ENCODE peak calls at places on chromosome 5, in nine cellular contexts. One of them, this sample, is unnamed.

GRCh38 chr5:138289296-138289695 is 14.9 kb upstream of the GFRA3 start:
- DNase-seq in lung: no peak
- DNase-seq in heart left ventricle: no peak
- DNase-seq in HCT116: no peak
- DNase-seq in fibroblast of lung: no peak
- DNase-seq in testis: no peak
- DNase-seq in A549: no peak
- DNase-seq in heart right ventricle: no peak
- DNase-seq in ovary: no peak
- DNase-seq in this sample: no peak

GRCh38 chr5:44246986-44247385 is 142.2 kb downstream of the FGF10 start:
- DNase-seq in ovary: no peak
- DNase-seq in A549: no peak
- DNase-seq in testis: no peak
- DNase-seq in lung: no peak
- DNase-seq in heart right ventricle: no peak
- DNase-seq in heart left ventricle: no peak
- DNase-seq in fibroblast of lung: peak; percentile 9
- DNase-seq in HCT116: no peak
- DNase-seq in this sample: no peak

GRCh38 chr5:85646641-85647040 is 971.1 kb upstream of the COX7C start:
- DNase-seq in A549: no peak
- DNase-seq in HCT116: no peak
- DNase-seq in testis: no peak
- DNase-seq in lung: no peak
- DNase-seq in heart right ventricle: no peak
- DNase-seq in heart left ventricle: no peak
- DNase-seq in fibroblast of lung: no peak
- DNase-seq in ovary: no peak
- DNase-seq in this sample: no peak

GRCh38 chr5:33755216-33755615 is 136.6 kb downstream of the ADAMTS12 start:
- DNase-seq in ovary: no peak
- DNase-seq in lung: no peak
- DNase-seq in HCT116: no peak
- DNase-seq in heart right ventricle: no peak
- DNase-seq in testis: no peak
- DNase-seq in fibroblast of lung: peak; percentile 33
- DNase-seq in heart left ventricle: no peak
- DNase-seq in A549: no peak
- DNase-seq in this sample: no peak

GRCh38 chr5:107582625-107583024 is 88.1 kb downstream of the EFNA5 start:
- DNase-seq in A549: no peak
- DNase-seq in lung: no peak
- DNase-seq in heart left ventricle: no peak
- DNase-seq in HCT116: no peak
- DNase-seq in ovary: no peak
- DNase-seq in testis: no peak
- DNase-seq in fibroblast of lung: no peak
- DNase-seq in heart right ventricle: no peak
- DNase-seq in this sample: no peak

GRCh38 chr5:176189857-176190256 is 48.4 kb upstream of the SIMC1 start:
- DNase-seq in heart left ventricle: no peak
- DNase-seq in A549: no peak
- DNase-seq in ovary: no peak
- DNase-seq in HCT116: no peak
- DNase-seq in fibroblast of lung: no peak
- DNase-seq in heart right ventricle: no peak
- DNase-seq in testis: no peak
- DNase-seq in lung: no peak
- DNase-seq in this sample: no peak

GRCh38 chr5:113761594-113761993 is 248.1 kb downstream of the YTHDC2 start:
- DNase-seq in heart right ventricle: no peak
- DNase-seq in A549: no peak
- DNase-seq in lung: no peak
- DNase-seq in heart left ventricle: no peak
- DNase-seq in fibroblast of lung: no peak
- DNase-seq in ovary: no peak
- DNase-seq in HCT116: no peak
- DNase-seq in testis: no peak
- DNase-seq in this sample: no peak

GRCh38 chr5:57416246-57416996 is 66.2 kb downstream of the ACTBL2 start:
- DNase-seq in heart right ventricle: no peak
- DNase-seq in ovary: no peak
- DNase-seq in testis: no peak
- DNase-seq in A549: no peak
- DNase-seq in lung: no peak
- DNase-seq in HCT116: no peak
- DNase-seq in heart left ventricle: no peak
- DNase-seq in fibroblast of lung: peak; percentile 75
- DNase-seq in this sample: no peak

GRCh38 chr5:78537821-78538220 is 110.8 kb downstream of the LHFPL2 start:
- DNase-seq in A549: peak; percentile 54
- DNase-seq in HCT116: no peak
- DNase-seq in lung: no peak
- DNase-seq in testis: no peak
- DNase-seq in fibroblast of lung: peak; percentile 74
- DNase-seq in heart right ventricle: no peak
- DNase-seq in ovary: no peak
- DNase-seq in heart left ventricle: no peak
- DNase-seq in this sample: peak; percentile 89

GRCh38 chr5:170741801-170742200 is 41.7 kb upstream of the GABRP start:
- DNase-seq in heart left ventricle: no peak
- DNase-seq in fibroblast of lung: no peak
- DNase-seq in testis: no peak
- DNase-seq in A549: no peak
- DNase-seq in HCT116: no peak
- DNase-seq in ovary: no peak
- DNase-seq in lung: no peak
- DNase-seq in heart right ventricle: no peak
- DNase-seq in this sample: no peak

GRCh38 chr5:177403194-177403825 is 2.8 kb upstream of the PFN3 start:
- DNase-seq in heart left ventricle: no peak
- DNase-seq in testis: no peak
- DNase-seq in lung: no peak
- DNase-seq in heart right ventricle: no peak
- DNase-seq in ovary: peak; percentile 45
- DNase-seq in HCT116: no peak
- DNase-seq in fibroblast of lung: no peak
- DNase-seq in A549: peak; percentile 59
- DNase-seq in this sample: peak; percentile 64

GRCh38 chr5:33257807-33258491 is 182.8 kb upstream of the TARS1 start:
- DNase-seq in lung: no peak
- DNase-seq in ovary: no peak
- DNase-seq in fibroblast of lung: peak; percentile 82
- DNase-seq in heart left ventricle: no peak
- DNase-seq in heart right ventricle: no peak
- DNase-seq in A549: peak; percentile 17
- DNase-seq in HCT116: peak; percentile 3
- DNase-seq in testis: no peak
- DNase-seq in this sample: peak; percentile 48

GRCh38 chr5:121949885-121950284 is 11.9 kb upstream of the SRFBP1 start:
- DNase-seq in A549: peak; percentile 49
- DNase-seq in testis: peak; percentile 32
- DNase-seq in HCT116: peak; percentile 29
- DNase-seq in ovary: no peak
- DNase-seq in fibroblast of lung: peak; percentile 79
- DNase-seq in lung: no peak
- DNase-seq in heart left ventricle: no peak
- DNase-seq in heart right ventricle: peak; percentile 16
- DNase-seq in this sample: no peak

GRCh38 chr5:72130342-72130741 is 23.1 kb downstream of the MAP1B start:
- DNase-seq in testis: no peak
- DNase-seq in heart right ventricle: no peak
- DNase-seq in ovary: no peak
- DNase-seq in lung: no peak
- DNase-seq in HCT116: no peak
- DNase-seq in A549: no peak
- DNase-seq in fibroblast of lung: peak; percentile 87
- DNase-seq in heart left ventricle: no peak
- DNase-seq in this sample: no peak

GRCh38 chr5:53944981-53945380 is 365.4 kb downstream of the ARL15 start:
- DNase-seq in lung: no peak
- DNase-seq in heart left ventricle: no peak
- DNase-seq in heart right ventricle: no peak
- DNase-seq in testis: no peak
- DNase-seq in A549: peak; percentile 23
- DNase-seq in ovary: no peak
- DNase-seq in HCT116: no peak
- DNase-seq in fibroblast of lung: no peak
- DNase-seq in this sample: no peak

GRCh38 chr5:39498247-39498952 is 73.6 kb upstream of the DAB2 start:
- DNase-seq in A549: no peak
- DNase-seq in heart left ventricle: no peak
- DNase-seq in lung: no peak
- DNase-seq in heart right ventricle: no peak
- DNase-seq in ovary: no peak
- DNase-seq in testis: no peak
- DNase-seq in fibroblast of lung: peak; percentile 48
- DNase-seq in HCT116: no peak
- DNase-seq in this sample: no peak

DNA sequence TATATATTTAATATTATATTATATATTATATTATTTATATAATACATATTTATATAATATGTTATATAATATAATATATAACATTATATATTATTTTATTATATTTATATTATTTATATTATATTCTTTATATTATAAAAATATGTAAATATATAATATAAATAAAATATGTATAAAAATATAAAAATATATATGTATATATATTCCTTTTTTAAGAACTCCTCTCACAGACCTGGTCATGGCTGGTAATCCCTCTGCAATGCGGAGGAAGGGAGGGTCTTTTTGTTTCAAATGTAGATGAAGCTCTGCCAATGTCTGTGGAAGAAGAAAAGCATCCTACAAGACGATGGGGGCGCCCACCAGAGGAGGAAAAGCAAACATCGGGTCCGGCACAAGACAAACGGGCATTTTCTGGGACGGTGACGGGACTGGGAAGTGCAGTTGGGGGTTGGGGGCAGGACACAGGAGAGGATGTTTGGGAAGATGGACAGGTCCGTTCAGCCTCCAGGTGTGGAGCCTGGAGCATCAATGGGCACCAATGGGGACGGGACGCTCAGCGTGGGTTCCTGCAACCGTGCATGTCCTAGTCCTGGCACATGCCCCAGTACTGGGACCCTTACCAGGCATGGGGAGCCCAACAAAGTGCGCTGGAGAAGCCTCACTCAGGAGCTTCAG is 194.0 kb downstream of the IRX1 start:
- DNase-seq in fibroblast of lung: no peak
- DNase-seq in testis: no peak
- DNase-seq in A549: no peak
- DNase-seq in lung: no peak
- DNase-seq in heart left ventricle: no peak
- DNase-seq in ovary: no peak
- DNase-seq in heart right ventricle: no peak
- DNase-seq in HCT116: no peak
- DNase-seq in this sample: no peak
- TF ChIP-seq CTCF in fibroblast of lung: no peak
- TF ChIP-seq CTCF in testis: no peak
- TF ChIP-seq CTCF in A549: no peak
- TF ChIP-seq CTCF in lung: no peak
- TF ChIP-seq CTCF in heart left ventricle: no peak
- TF ChIP-seq CTCF in ovary: no peak
- TF ChIP-seq CTCF in heart right ventricle: no peak
- TF ChIP-seq CTCF in HCT116: no peak
- TF ChIP-seq CTCF in this sample: no peak

DNA sequence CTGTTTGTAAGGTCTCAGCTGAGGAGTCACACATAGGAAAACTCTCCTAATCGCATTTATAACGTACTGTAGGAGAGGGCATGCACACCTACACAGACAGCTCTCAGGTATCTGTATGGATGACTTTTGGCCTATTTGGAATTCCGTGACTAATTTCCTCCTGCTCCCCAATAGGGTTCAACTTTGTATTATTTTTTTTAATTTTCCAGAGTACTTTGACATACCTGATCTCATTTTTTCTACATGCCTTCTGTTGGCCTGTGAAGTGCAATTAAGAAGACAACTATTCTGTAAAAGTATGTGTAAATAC is 195.9 kb downstream of the ARHGAP26 start:
- DNase-seq in lung: no peak
- DNase-seq in fibroblast of lung: no peak
- DNase-seq in ovary: no peak
- DNase-seq in A549: no peak
- DNase-seq in HCT116: no peak
- DNase-seq in heart left ventricle: no peak
- DNase-seq in testis: no peak
- DNase-seq in heart right ventricle: no peak
- DNase-seq in this sample: no peak
- H3K27ac ChIP-seq in lung: no peak overlapping the region
- H3K27ac ChIP-seq in fibroblast of lung: no peak overlapping the region
- H3K27ac ChIP-seq in ovary: no peak overlapping the region
- H3K27ac ChIP-seq in A549: peak overlapping the region; percentile 77
- H3K27ac ChIP-seq in HCT116: no peak overlapping the region
- H3K27ac ChIP-seq in heart left ventricle: peak overlapping the region; percentile 24
- H3K27ac ChIP-seq in testis: no peak overlapping the region
- H3K27ac ChIP-seq in heart right ventricle: peak overlapping the region; percentile 79
- H3K27ac ChIP-seq in this sample: no peak overlapping the region

DNA sequence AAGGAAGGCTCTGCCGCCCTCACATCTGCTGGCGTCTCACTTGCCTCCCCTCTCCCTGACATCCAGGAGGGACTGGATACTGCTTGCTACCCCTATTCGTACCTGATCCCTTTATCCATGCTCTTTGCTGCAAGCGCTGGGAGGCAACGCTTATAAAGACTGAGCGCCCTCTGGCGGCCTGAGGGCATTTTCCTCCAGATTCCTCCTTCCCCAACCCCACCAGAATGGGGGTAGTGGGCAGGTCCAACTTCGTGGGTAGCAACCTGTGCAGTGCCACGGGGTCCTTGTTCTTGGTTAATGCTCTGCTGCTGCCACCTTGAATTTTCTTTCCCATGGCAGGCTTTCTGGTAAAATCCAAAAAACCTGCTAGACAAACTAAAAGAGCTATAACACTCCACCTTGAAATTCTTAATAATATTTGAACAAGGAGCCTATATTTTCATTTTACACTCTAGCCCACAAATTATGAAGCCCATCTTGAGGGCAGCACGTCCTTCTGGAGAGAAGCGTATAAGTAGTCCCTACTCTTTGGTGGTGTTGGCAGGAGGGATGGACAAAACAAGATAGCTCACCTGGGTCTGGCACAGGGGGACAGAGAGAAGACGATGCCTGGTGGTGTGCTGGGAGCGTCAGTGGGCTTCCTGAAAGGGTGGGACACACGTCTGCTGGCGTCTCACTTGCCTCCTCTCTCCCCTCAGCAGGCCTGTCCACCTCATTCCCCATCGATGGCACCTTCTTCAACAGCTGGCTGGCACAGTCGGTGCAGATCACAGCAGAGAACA is 52.5 kb downstream of the JADE2 start:
- DNase-seq in ovary: peak; percentile 89
- DNase-seq in HCT116: peak; percentile 54
- DNase-seq in heart left ventricle: peak; percentile 87
- DNase-seq in fibroblast of lung: peak; percentile 80
- DNase-seq in lung: peak; percentile 69
- DNase-seq in A549: peak; percentile 77
- DNase-seq in heart right ventricle: peak; percentile 74
- DNase-seq in testis: peak; percentile 86
- DNase-seq in this sample: peak; percentile 16
- TF ChIP-seq CTCF in ovary: peak; percentile 70
- TF ChIP-seq CTCF in HCT116: peak; percentile 89
- TF ChIP-seq CTCF in heart left ventricle: peak; percentile 85
- TF ChIP-seq CTCF in fibroblast of lung: peak; percentile 83
- TF ChIP-seq CTCF in lung: peak; percentile 62
- TF ChIP-seq CTCF in A549: peak; percentile 85
- TF ChIP-seq CTCF in heart right ventricle: peak; percentile 87
- TF ChIP-seq CTCF in testis: peak; percentile 79
- TF ChIP-seq CTCF in this sample: peak; percentile 85

GRCh38 chr5:180233729-180234128 is 24.7 kb upstream of the RASGEF1C start:
- DNase-seq in lung: no peak
- DNase-seq in ovary: no peak
- DNase-seq in testis: no peak
- DNase-seq in HCT116: no peak
- DNase-seq in heart left ventricle: no peak
- DNase-seq in heart right ventricle: no peak
- DNase-seq in fibroblast of lung: no peak
- DNase-seq in A549: no peak
- DNase-seq in this sample: no peak
- H3K27ac ChIP-seq in lung: no peak overlapping the region
- H3K27ac ChIP-seq in ovary: no peak overlapping the region
- H3K27ac ChIP-seq in testis: no peak overlapping the region
- H3K27ac ChIP-seq in HCT116: no peak overlapping the region
- H3K27ac ChIP-seq in heart left ventricle: no peak overlapping the region
- H3K27ac ChIP-seq in heart right ventricle: no peak overlapping the region
- H3K27ac ChIP-seq in fibroblast of lung: peak overlapping the region; percentile 28
- H3K27ac ChIP-seq in A549: no peak overlapping the region
- H3K27ac ChIP-seq in this sample: peak overlapping the region; percentile 84

This sample was measured in foreskin keratinocyte.